ENCODE peak calls at places on chromosomes 11 and 22, in nine cellular contexts. Q is endodermal cell, N is kidney, E is GM23248, O is IMR-90, M is colonic mucosa, U is neuronal stem cell, S is fibroblast of lung, I is HCT116. V is an unnamed sample. For H3K9me3 and H3K4me1, the result is how much of the 10 kb centered on the place peaks cover.

GRCh38 chr11:762421-763072 is 14.7 kb downstream of the GATD1 start:
- DNase-seq in Q (peak), N (peak), E (peak), O (peak), M (peak), U (no peak), S (peak), I (peak), V (no peak)

GRCh38 chr22:20013382-20013871 is 3.2 kb downstream of the ARVCF start:
- DNase-seq in Q (peak), N (peak), E (peak), O (peak), M (peak), U (peak), S (peak), I (no peak), V (no peak)

GRCh38 chr11:122711831-122712378 is 56.4 kb downstream of the UBASH3B start:
- DNase-seq in Q (no peak), N (no peak), E (peak), O (no peak), M (no peak), U (no peak), S (no peak), I (no peak), V (no peak)

GRCh38 chr11:106695506-106695905 is 322.8 kb downstream of the GUCY1A2 start:
- DNase-seq in Q (no peak), N (no peak), E (peak), O (peak), M (no peak), U (no peak), S (peak), I (no peak), V (no peak)

GRCh38 chr22:36816338-36816634 is 549 bp downstream of the PVALB start:
- DNase-seq in Q (peak), N (no peak), E (peak), O (no peak), M (no peak), U (no peak), S (no peak), I (no peak), V (no peak)

GRCh38 chr22:20406686-20407408 is 12.9 kb downstream of the ZNF74 start:
- DNase-seq in Q (peak), N (no peak), E (no peak), O (no peak), M (no peak), U (no peak), S (no peak), I (no peak), V (no peak)

GRCh38 chr11:87359401-87359800 is 321.7 kb downstream of the TMEM135 start:
- DNase-seq in Q (no peak), N (no peak), E (no peak), O (no peak), M (no peak), U (no peak), S (no peak), I (no peak), V (no peak)

GRCh38 chr22:50227588-50228215 is 17.1 kb downstream of the TUBGCP6 start:
- DNase-seq in Q (peak), N (no peak), E (no peak), O (no peak), M (no peak), U (no peak), S (no peak), I (no peak), V (no peak)

GRCh38 chr11:101034076-101034475 is 95.5 kb downstream of the PGR start:
- DNase-seq in Q (no peak), N (peak), E (no peak), O (no peak), M (no peak), U (no peak), S (peak), I (no peak), V (no peak)

GRCh38 chr22:44473580-44473979 is 24.5 kb downstream of the RTL6 start:
- DNase-seq in Q (no peak), N (peak), E (no peak), O (no peak), M (no peak), U (no peak), S (no peak), I (no peak), V (no peak)

GRCh38 chr22:30317778-30318177 is 9.0 kb downstream of the TBC1D10A start:
- DNase-seq in Q (no peak), N (no peak), E (no peak), O (no peak), M (no peak), U (no peak), S (no peak), I (no peak), V (no peak)

GRCh38 chr11:129533395-129533794 is 157.7 kb downstream of the BARX2 start:
- DNase-seq in Q (no peak), N (no peak), E (no peak), O (no peak), M (no peak), U (no peak), S (no peak), I (no peak), V (no peak)
- H3K9me3 ChIP-seq in Q (under half), N (under half), E (under half), O (under half), M (under half), U (under half), S (under half), I (under half), V (under half)

GRCh38 chr11:9616042-9616640 is 42.7 kb downstream of the WEE1 start:
- DNase-seq in Q (no peak), N (no peak), E (peak), O (peak), M (no peak), U (no peak), S (no peak), I (no peak), V (no peak)
- H3K9ac ChIP-seq in Q (no peak), N (no peak), E (no peak), O (no peak), M (no peak), U (no peak), S (no peak), I (no peak), V (no peak)

DNA sequence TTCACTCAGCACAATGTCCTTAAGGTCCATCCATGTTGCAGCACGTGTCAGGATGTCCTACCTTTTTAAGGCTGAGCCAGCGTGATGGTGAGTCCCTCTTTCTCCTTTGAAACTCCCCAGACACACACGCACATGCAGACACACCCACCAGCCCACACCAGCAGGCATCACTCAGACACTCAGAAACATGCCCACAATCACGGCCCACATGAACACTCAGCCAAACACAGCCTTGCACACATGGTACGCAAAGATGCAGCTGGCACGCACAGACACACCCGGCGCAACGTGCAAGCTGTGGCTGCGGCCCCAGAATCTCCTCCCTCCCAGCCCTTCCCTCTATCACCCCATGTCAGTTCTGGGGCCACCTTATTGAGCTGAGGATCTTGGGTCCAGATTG is 8.0 kb downstream of the FADS3 start:
- DNase-seq in Q (no peak), N (no peak), E (peak), O (no peak), M (no peak), U (no peak), S (no peak), I (no peak), V (no peak)
- H3K4me1 ChIP-seq in Q (under half), N (under half), E (under half), O (under half), M (under half), U (under half), S (under half), I (under half), V (under half)

GRCh38 chr11:91798240-91798639 is 426.4 kb upstream of the FAT3 start:
- DNase-seq in Q (no peak), N (peak), E (no peak), O (no peak), M (no peak), U (no peak), S (no peak), I (no peak), V (no peak)
- H3K9me3 ChIP-seq in Q (under half), N (under half), E (under half), O (under half), M (under half), U (under half), S (under half), I (under half), V (under half)

GRCh38 chr11:12524865-12525264 is 147.5 kb downstream of the PARVA start:
- DNase-seq in Q (no peak), N (no peak), E (no peak), O (no peak), M (no peak), U (no peak), S (no peak), I (no peak), V (no peak)
- H3K9ac ChIP-seq in Q (no peak), N (no peak), E (no peak), O (no peak), M (no peak), U (no peak), S (no peak), I (no peak), V (no peak)

DNA sequence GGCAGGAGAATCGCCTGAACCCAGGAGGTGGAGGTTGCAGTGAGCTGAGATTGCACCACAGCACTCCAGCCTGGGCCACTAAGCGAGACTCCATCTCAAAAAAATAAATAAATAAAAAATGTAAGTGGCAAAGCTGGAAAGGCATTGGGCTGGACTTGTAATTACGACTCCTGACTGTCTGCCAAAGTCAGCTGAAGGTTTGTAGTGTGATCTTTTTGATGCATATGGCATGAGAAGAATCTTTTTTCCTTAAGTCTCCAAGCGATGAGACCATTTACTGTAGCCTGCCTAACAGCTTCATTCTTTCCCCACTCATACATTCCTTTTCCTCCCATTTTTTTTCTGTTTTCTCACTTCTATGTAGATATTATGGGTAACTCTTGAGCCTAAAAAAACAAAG is 24.8 kb downstream of the CTNND1 start:
- DNase-seq in Q (no peak), N (no peak), E (no peak), O (peak), M (no peak), U (no peak), S (no peak), I (no peak), V (no peak)
- H3K4me1 ChIP-seq in Q (under half), N (under half), E (under half), O (under half), M (half or more), U (under half), S (under half), I (half or more), V (under half)

GRCh38 chr22:47474895-47475294 is 712.4 kb downstream of the TBC1D22A start:
- DNase-seq in Q (no peak), N (no peak), E (no peak), O (no peak), M (no peak), U (no peak), S (peak), I (no peak), V (no peak)
- H3K9me3 ChIP-seq in Q (half or more), N (under half), E (under half), O (under half), M (under half), U (under half), S (under half), I (under half), V (under half)

GRCh38 chr11:124717786-124718634 is 21.7 kb upstream of the NRGN start:
- DNase-seq in Q (peak), N (peak), E (peak), O (peak), M (no peak), U (peak), S (peak), I (no peak), V (no peak)
- H3K9ac ChIP-seq in Q (no peak), N (peak), E (no peak), O (peak), M (no peak), U (peak), S (peak), I (no peak), V (peak)

GRCh38 chr11:3152471-3153110 is 12.5 kb downstream of the OSBPL5 start:
- DNase-seq in Q (no peak), N (peak), E (peak), O (peak), M (no peak), U (no peak), S (no peak), I (no peak), V (no peak)
- H3K4me1 ChIP-seq in Q (under half), N (under half), E (half or more), O (under half), M (under half), U (under half), S (under half), I (under half), V (half or more)

GRCh38 chr11:70895061-70895670 is 357.2 kb downstream of the SHANK2 start:
- DNase-seq in Q (peak), N (peak), E (no peak), O (no peak), M (no peak), U (no peak), S (no peak), I (no peak), V (no peak)
- H3K9me3 ChIP-seq in Q (under half), N (under half), E (under half), O (under half), M (under half), U (under half), S (under half), I (under half), V (under half)

V was measured in NT2/D1.